ENCODE peak calls at places on chromosomes 3 and 15, in ten cellular contexts. V is cardiac muscle cell, X is heart left ventricle, E is GM23338, C is aorta, S is endodermal cell, O is lung, R is ovary, K is PC-3, L is astrocyte. Y is an unnamed sample.

GRCh38 chr15:58734859-58735258 is 14.6 kb downstream of the ADAM10 start:
- DNase-seq in V (no peak), X (no peak), E (no peak), C (no peak), S (no peak), O (no peak), R (no peak), K (no peak), L (no peak), Y (no peak)

GRCh38 chr15:85479071-85479647 is 98.8 kb downstream of the AKAP13 start:
- DNase-seq in V (peak), X (no peak), E (peak), C (no peak), S (peak), O (no peak), R (no peak), K (peak), L (peak), Y (no peak)

GRCh38 chr3:196016485-196016884 is 65.4 kb downstream of the TFRC start:
- DNase-seq in V (peak), X (no peak), E (no peak), C (no peak), S (no peak), O (no peak), R (no peak), K (peak), L (peak), Y (no peak)

GRCh38 chr3:149806171-149806778 is 6.7 kb upstream of the RNF13 start:
- DNase-seq in V (no peak), X (no peak), E (no peak), C (no peak), S (no peak), O (no peak), R (no peak), K (no peak), L (no peak), Y (no peak)

GRCh38 chr3:172746476-172746875 is 4.0 kb upstream of the ECT2 start:
- DNase-seq in V (no peak), X (no peak), E (no peak), C (no peak), S (no peak), O (no peak), R (no peak), K (peak), L (peak), Y (no peak)

GRCh38 chr3:149970716-149971402 is at the start of gene PFN2:
- DNase-seq in V (peak), X (peak), E (no peak), C (peak), S (peak), O (peak), R (peak), K (peak), L (peak), Y (peak)

GRCh38 chr3:153977148-153977547 is 144.0 kb upstream of the ARHGEF26 start:
- DNase-seq in V (peak), X (peak), E (no peak), C (no peak), S (no peak), O (no peak), R (no peak), K (peak), L (peak), Y (no peak)

GRCh38 chr15:23073890-23074631 is 34.7 kb upstream of the TUBGCP5 start:
- DNase-seq in V (no peak), X (no peak), E (no peak), C (no peak), S (no peak), O (no peak), R (no peak), K (peak), L (no peak), Y (no peak)

GRCh38 chr15:55742927-55743614 is at the start of gene PRTG:
- DNase-seq in V (peak), X (peak), E (peak), C (peak), S (peak), O (peak), R (peak), K (peak), L (peak), Y (peak)

GRCh38 chr15:28456476-28457395 is 76.0 kb downstream of the GOLGA8G start:
- DNase-seq in V (no peak), X (no peak), E (peak), C (peak), S (peak), O (no peak), R (peak), K (peak), L (no peak), Y (peak)

GRCh38 chr3:171189394-171189793 is 162.9 kb upstream of the SLC2A2 start:
- DNase-seq in V (no peak), X (no peak), E (no peak), C (no peak), S (no peak), O (no peak), R (no peak), K (no peak), L (no peak), Y (no peak)

GRCh38 chr15:94324835-94325767 is 93.7 kb downstream of the MCTP2 start:
- DNase-seq in V (no peak), X (no peak), E (no peak), C (no peak), S (no peak), O (no peak), R (no peak), K (no peak), L (no peak), Y (no peak)

GRCh38 chr3:187750513-187751123 is 5.3 kb upstream of the BCL6 start:
- DNase-seq in V (peak), X (no peak), E (peak), C (no peak), S (no peak), O (no peak), R (no peak), K (peak), L (peak), Y (no peak)

GRCh38 chr15:41018534-41018933 is 65.3 kb downstream of the CHAC1 start:
- DNase-seq in V (peak), X (peak), E (peak), C (no peak), S (no peak), O (peak), R (no peak), K (peak), L (peak), Y (no peak)

GRCh38 chr15:100259266-100259665 is 82.5 kb downstream of the ADAMTS17 start:
- DNase-seq in V (no peak), X (no peak), E (no peak), C (no peak), S (peak), O (no peak), R (no peak), K (no peak), L (no peak), Y (no peak)

GRCh38 chr3:66884659-66885058 is 113.4 kb upstream of the KBTBD8 start:
- DNase-seq in V (no peak), X (no peak), E (no peak), C (no peak), S (no peak), O (no peak), R (no peak), K (no peak), L (no peak), Y (no peak)

GRCh38 chr15:85477730-85478129 is 97.3 kb downstream of the AKAP13 start:
- DNase-seq in V (peak), X (no peak), E (no peak), C (no peak), S (no peak), O (no peak), R (no peak), K (peak), L (peak), Y (no peak)

GRCh38 chr3:39013289-39013688 is 38.5 kb downstream of the SCN11A start:
- DNase-seq in V (peak), X (no peak), E (peak), C (no peak), S (peak), O (no peak), R (no peak), K (no peak), L (no peak), Y (no peak)

GRCh38 chr3:33167716-33168339 is 50.8 kb downstream of the SUSD5 start:
- DNase-seq in V (no peak), X (no peak), E (peak), C (no peak), S (no peak), O (no peak), R (no peak), K (no peak), L (peak), Y (no peak)

GRCh38 chr3:124429129-124429815 is 301.0 kb upstream of the UMPS start:
- DNase-seq in V (peak), X (no peak), E (no peak), C (no peak), S (no peak), O (no peak), R (no peak), K (peak), L (peak), Y (no peak)

GRCh38 chr3:108471346-108471935 is 39.0 kb downstream of the MYH15 start:
- DNase-seq in V (peak), X (no peak), E (no peak), C (no peak), S (no peak), O (no peak), R (no peak), K (peak), L (peak), Y (no peak)

GRCh38 chr3:113485161-113485609 is 29.8 kb downstream of the SPICE1 start:
- DNase-seq in V (no peak), X (no peak), E (peak), C (no peak), S (peak), O (peak), R (no peak), K (peak), L (no peak), Y (no peak)

GRCh38 chr3:142857056-142857455 is 31.8 kb downstream of the PCOLCE2 start:
- DNase-seq in V (no peak), X (peak), E (peak), C (no peak), S (peak), O (no peak), R (no peak), K (peak), L (no peak), Y (no peak)

GRCh38 chr15:29322407-29322806 is 52.8 kb upstream of the NSMCE3 start:
- DNase-seq in V (peak), X (no peak), E (no peak), C (no peak), S (no peak), O (no peak), R (no peak), K (no peak), L (peak), Y (no peak)

GRCh38 chr15:78065284-78065872 is 12.1 kb downstream of the TBC1D2B start:
- DNase-seq in V (peak), X (peak), E (no peak), C (no peak), S (no peak), O (peak), R (peak), K (peak), L (peak), Y (no peak)

GRCh38 chr3:140186421-140186920 is 251.5 kb downstream of the CLSTN2 start:
- DNase-seq in V (peak), X (peak), E (no peak), C (no peak), S (no peak), O (no peak), R (no peak), K (no peak), L (peak), Y (no peak)

GRCh38 chr15:39462691-39463090 is 118.2 kb upstream of the THBS1 start:
- DNase-seq in V (peak), X (no peak), E (no peak), C (no peak), S (no peak), O (no peak), R (no peak), K (peak), L (peak), Y (no peak)

GRCh38 chr15:39468341-39468740 is 112.5 kb upstream of the THBS1 start:
- DNase-seq in V (no peak), X (no peak), E (no peak), C (no peak), S (no peak), O (no peak), R (no peak), K (no peak), L (no peak), Y (no peak)

GRCh38 chr15:39466428-39466827 is 114.5 kb upstream of the THBS1 start:
- DNase-seq in V (no peak), X (peak), E (peak), C (peak), S (no peak), O (peak), R (peak), K (no peak), L (no peak), Y (no peak)

GRCh38 chr15:39468828-39469227 is 112.1 kb upstream of the THBS1 start:
- DNase-seq in V (no peak), X (no peak), E (no peak), C (no peak), S (no peak), O (no peak), R (no peak), K (no peak), L (no peak), Y (no peak)

DNA sequence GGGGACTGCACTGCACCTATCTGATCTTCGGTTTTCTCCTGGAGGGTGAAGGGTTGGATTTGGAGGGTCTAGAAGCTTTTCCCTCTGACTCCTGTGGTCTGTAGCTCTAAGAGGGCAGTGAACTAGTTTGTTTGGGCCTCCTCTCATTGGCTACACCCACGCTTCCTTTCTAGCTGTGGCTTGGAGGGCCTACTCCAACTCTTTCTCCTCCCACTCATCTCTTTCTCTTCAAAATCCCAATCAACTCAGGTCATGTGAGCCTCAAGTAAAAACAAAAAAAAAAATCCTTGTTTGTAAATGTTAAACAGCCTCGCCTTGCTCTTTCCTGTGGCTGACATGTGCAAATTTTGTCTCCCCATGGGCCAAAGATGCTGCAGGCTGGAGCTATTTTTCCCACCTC is 115.0 kb upstream of the THBS1 start:
- DNase-seq in V (no peak), X (no peak), E (no peak), C (no peak), S (no peak), O (no peak), R (no peak), K (no peak), L (no peak), Y (no peak)
- H3K27ac ChIP-seq in V (no peak), X (peak), E (no peak), C (no peak), S (no peak), O (peak), R (no peak), K (no peak), L (no peak), Y (no peak)

GRCh38 chr3:151314132-151314531 is 2.5 kb downstream of the GPR87 start:
- DNase-seq in V (no peak), X (no peak), E (no peak), C (no peak), S (no peak), O (no peak), R (no peak), K (no peak), L (no peak), Y (no peak)

GRCh38 chr3:151314593-151314992 is 2.0 kb downstream of the GPR87 start:
- DNase-seq in V (no peak), X (no peak), E (no peak), C (no peak), S (peak), O (no peak), R (no peak), K (no peak), L (no peak), Y (no peak)

GRCh38 chr3:151315136-151315535 is 1.5 kb downstream of the GPR87 start:
- DNase-seq in V (peak), X (no peak), E (no peak), C (no peak), S (no peak), O (no peak), R (no peak), K (peak), L (peak), Y (no peak)

GRCh38 chr3:151315846-151316245 is 774 bp downstream of the GPR87 start:
- DNase-seq in V (no peak), X (no peak), E (no peak), C (no peak), S (no peak), O (no peak), R (no peak), K (peak), L (no peak), Y (no peak)

GRCh38 chr3:151312972-151313371 is 3.6 kb downstream of the GPR87 start:
- DNase-seq in V (no peak), X (no peak), E (no peak), C (no peak), S (no peak), O (no peak), R (no peak), K (no peak), L (no peak), Y (no peak)
- H3K27ac ChIP-seq in V (no peak), X (no peak), E (peak), C (no peak), S (no peak), O (no peak), R (no peak), K (no peak), L (no peak), Y (peak)

DNA sequence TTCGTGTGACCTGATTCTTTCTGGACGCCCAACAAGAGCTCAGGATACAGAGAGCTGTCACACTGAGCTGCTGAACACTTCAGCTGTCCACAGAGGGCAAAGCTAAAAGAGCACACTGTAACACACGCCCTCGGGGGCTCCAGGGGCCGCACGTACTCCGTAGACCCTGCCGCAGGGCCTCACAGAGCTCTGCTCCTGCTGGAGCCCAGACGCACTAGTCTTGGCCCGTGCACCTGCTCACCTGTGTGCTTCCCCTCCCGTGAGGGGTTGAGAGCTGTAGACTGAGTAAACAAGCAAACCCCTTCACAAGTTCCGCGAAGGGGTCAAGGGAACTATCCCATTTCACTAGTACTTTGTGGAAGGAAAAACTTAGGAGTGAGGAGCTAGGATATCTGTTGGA is 30.7 kb upstream of the TUSC7 start:
- DNase-seq in V (no peak), X (no peak), E (no peak), C (no peak), S (no peak), O (no peak), R (no peak), K (no peak), L (no peak), Y (no peak)
- H3K27ac ChIP-seq in V (no peak), X (no peak), E (no peak), C (no peak), S (no peak), O (no peak), R (no peak), K (no peak), L (no peak), Y (no peak)

DNA sequence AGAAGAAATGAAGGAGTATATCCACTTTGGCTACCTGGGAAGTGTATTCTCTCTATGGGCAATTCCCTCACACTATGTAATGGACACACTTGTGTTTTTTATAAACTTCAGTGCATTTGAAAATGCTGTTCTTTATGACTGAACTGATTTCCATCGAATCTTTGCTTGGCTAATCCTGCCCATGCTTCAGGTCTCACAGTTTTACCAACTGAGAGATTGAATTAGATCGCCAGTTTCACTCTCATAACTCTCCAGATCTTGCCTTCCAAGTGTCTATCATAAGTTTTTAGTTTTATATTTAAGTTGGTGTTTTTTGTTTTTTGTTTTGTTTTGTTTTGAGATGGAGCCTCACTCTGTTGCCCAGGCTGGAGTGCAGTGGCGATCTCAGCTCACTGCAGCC is 73.5 kb upstream of the MBNL1 start:
- DNase-seq in V (no peak), X (no peak), E (no peak), C (no peak), S (no peak), O (no peak), R (no peak), K (no peak), L (no peak), Y (no peak)
- H3K27ac ChIP-seq in V (no peak), X (peak), E (no peak), C (no peak), S (no peak), O (no peak), R (no peak), K (no peak), L (no peak), Y (no peak)

GRCh38 chr3:58837863-58838255 is 171.3 kb upstream of the FAM3D start:
- DNase-seq in V (no peak), X (no peak), E (no peak), C (no peak), S (no peak), O (no peak), R (no peak), K (no peak), L (no peak), Y (no peak)
- H3K27ac ChIP-seq in V (no peak), X (no peak), E (no peak), C (no peak), S (no peak), O (no peak), R (no peak), K (no peak), L (no peak), Y (no peak)

GRCh38 chr3:43693594-43693993 is 2.9 kb downstream of the ABHD5 start:
- DNase-seq in V (no peak), X (no peak), E (no peak), C (no peak), S (no peak), O (no peak), R (no peak), K (no peak), L (no peak), Y (no peak)

GRCh38 chr3:43691120-43692002 is 623 bp downstream of the ABHD5 start:
- DNase-seq in V (peak), X (peak), E (peak), C (peak), S (peak), O (peak), R (peak), K (peak), L (peak), Y (peak)

GRCh38 chr3:43690400-43691119 is at the start of gene ABHD5:
- DNase-seq in V (peak), X (peak), E (peak), C (peak), S (peak), O (peak), R (peak), K (peak), L (peak), Y (peak)

GRCh38 chr3:43692085-43692484 is 1.3 kb downstream of the ABHD5 start:
- DNase-seq in V (no peak), X (no peak), E (no peak), C (no peak), S (no peak), O (no peak), R (no peak), K (no peak), L (no peak), Y (no peak)

DNA sequence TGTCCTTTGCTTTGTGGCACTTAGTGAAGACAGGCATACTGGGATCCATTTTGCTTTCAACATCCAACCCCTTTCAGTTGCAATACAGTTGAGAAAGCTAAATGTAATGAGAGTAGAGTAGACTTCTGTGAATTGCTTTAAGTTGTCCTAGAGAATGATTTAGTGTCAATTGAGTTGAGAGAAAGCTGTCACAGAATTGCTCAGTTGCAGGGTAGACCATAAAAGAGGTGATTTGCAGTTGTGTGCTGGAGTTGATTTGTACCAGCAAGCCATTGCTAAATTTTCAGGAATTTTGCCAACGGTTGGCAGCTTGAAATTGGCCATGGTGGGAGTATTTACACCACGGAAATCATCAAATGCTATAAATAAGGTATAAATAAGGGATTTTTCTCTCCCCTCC is 2.2 kb downstream of the ABHD5 start:
- DNase-seq in V (no peak), X (no peak), E (no peak), C (no peak), S (peak), O (no peak), R (no peak), K (no peak), L (no peak), Y (no peak)
- H3K27ac ChIP-seq in V (no peak), X (no peak), E (peak), C (no peak), S (no peak), O (no peak), R (no peak), K (no peak), L (no peak), Y (peak)

DNA sequence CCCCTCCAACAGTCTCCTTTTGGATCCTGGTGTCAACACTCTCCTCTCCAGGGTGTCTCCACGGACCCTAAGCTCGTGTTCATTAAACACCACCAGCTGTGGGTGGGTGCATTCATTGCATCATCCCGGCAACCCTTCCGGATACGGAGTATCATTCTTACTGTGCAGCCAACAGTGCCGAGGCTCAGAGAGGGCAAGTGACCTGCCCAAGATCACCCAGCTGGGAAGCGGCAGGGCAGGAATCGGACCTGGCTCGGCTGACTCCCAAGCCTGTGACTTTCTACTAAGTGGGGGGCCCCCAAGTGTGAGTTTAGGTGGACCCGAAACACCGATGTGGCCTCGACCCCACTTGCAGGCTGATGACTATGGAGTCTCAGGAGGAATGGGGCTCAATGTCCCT is 20.4 kb downstream of the H1-8 start:
- DNase-seq in V (no peak), X (no peak), E (no peak), C (no peak), S (no peak), O (no peak), R (no peak), K (no peak), L (no peak), Y (no peak)
- H3K27ac ChIP-seq in V (no peak), X (peak), E (no peak), C (no peak), S (no peak), O (no peak), R (no peak), K (no peak), L (no peak), Y (no peak)